ENCODE peak calls at places on chromosomes 12 and 14, in nine cellular contexts. One of them, this sample, is unnamed.

GRCh38 chr12:109625131-109625559 is 51.6 kb downstream of the MVK start:
- DNase-seq in dorsolateral prefrontal cortex: peak
- DNase-seq in activated CD4-positive, alpha-beta T cell treated with anti-CD3 and anti-CD28 coated beads, Interleukin-2, amount 50 U/mL, for 48 hours: no peak
- DNase-seq in cerebellum: peak
- DNase-seq in epithelial cell of esophagus: peak
- DNase-seq in AG10803: peak
- DNase-seq in iPS-NIHi11: no peak
- DNase-seq in right cardiac atrium: peak
- DNase-seq in mucosa of gallbladder: no peak
- DNase-seq in this sample: peak

GRCh38 chr12:45292486-45293195 is 76.7 kb downstream of the ANO6 start:
- DNase-seq in AG10803: no peak
- DNase-seq in dorsolateral prefrontal cortex: no peak
- DNase-seq in right cardiac atrium: no peak
- DNase-seq in activated CD4-positive, alpha-beta T cell treated with anti-CD3 and anti-CD28 coated beads, Interleukin-2, amount 50 U/mL, for 48 hours: no peak
- DNase-seq in mucosa of gallbladder: no peak
- DNase-seq in epithelial cell of esophagus: peak
- DNase-seq in cerebellum: no peak
- DNase-seq in iPS-NIHi11: no peak
- DNase-seq in this sample: no peak

GRCh38 chr12:77992760-77993159 is 162.1 kb downstream of the NAV3 start:
- DNase-seq in right cardiac atrium: no peak
- DNase-seq in iPS-NIHi11: no peak
- DNase-seq in mucosa of gallbladder: no peak
- DNase-seq in epithelial cell of esophagus: no peak
- DNase-seq in activated CD4-positive, alpha-beta T cell treated with anti-CD3 and anti-CD28 coated beads, Interleukin-2, amount 50 U/mL, for 48 hours: no peak
- DNase-seq in AG10803: no peak
- DNase-seq in dorsolateral prefrontal cortex: no peak
- DNase-seq in cerebellum: no peak
- DNase-seq in this sample: no peak

GRCh38 chr12:122051231-122051876 is 27.2 kb upstream of the MLXIP start:
- DNase-seq in right cardiac atrium: no peak
- DNase-seq in activated CD4-positive, alpha-beta T cell treated with anti-CD3 and anti-CD28 coated beads, Interleukin-2, amount 50 U/mL, for 48 hours: no peak
- DNase-seq in AG10803: peak
- DNase-seq in dorsolateral prefrontal cortex: no peak
- DNase-seq in mucosa of gallbladder: no peak
- DNase-seq in iPS-NIHi11: no peak
- DNase-seq in epithelial cell of esophagus: no peak
- DNase-seq in cerebellum: no peak
- DNase-seq in this sample: peak

GRCh38 chr12:91335724-91336123 is 153.1 kb upstream of the DCN start:
- DNase-seq in iPS-NIHi11: no peak
- DNase-seq in AG10803: peak
- DNase-seq in activated CD4-positive, alpha-beta T cell treated with anti-CD3 and anti-CD28 coated beads, Interleukin-2, amount 50 U/mL, for 48 hours: no peak
- DNase-seq in mucosa of gallbladder: no peak
- DNase-seq in epithelial cell of esophagus: no peak
- DNase-seq in cerebellum: no peak
- DNase-seq in dorsolateral prefrontal cortex: no peak
- DNase-seq in right cardiac atrium: no peak
- DNase-seq in this sample: peak

GRCh38 chr12:132030367-132031038 is 80.8 kb downstream of the EP400 start:
- DNase-seq in dorsolateral prefrontal cortex: peak
- DNase-seq in epithelial cell of esophagus: peak
- DNase-seq in AG10803: peak
- DNase-seq in activated CD4-positive, alpha-beta T cell treated with anti-CD3 and anti-CD28 coated beads, Interleukin-2, amount 50 U/mL, for 48 hours: no peak
- DNase-seq in iPS-NIHi11: no peak
- DNase-seq in right cardiac atrium: peak
- DNase-seq in mucosa of gallbladder: peak
- DNase-seq in cerebellum: peak
- DNase-seq in this sample: peak

GRCh38 chr12:87924149-87924548 is 105.1 kb downstream of the C12orf50 start:
- DNase-seq in epithelial cell of esophagus: no peak
- DNase-seq in dorsolateral prefrontal cortex: no peak
- DNase-seq in activated CD4-positive, alpha-beta T cell treated with anti-CD3 and anti-CD28 coated beads, Interleukin-2, amount 50 U/mL, for 48 hours: no peak
- DNase-seq in AG10803: no peak
- DNase-seq in cerebellum: no peak
- DNase-seq in iPS-NIHi11: no peak
- DNase-seq in mucosa of gallbladder: no peak
- DNase-seq in right cardiac atrium: no peak
- DNase-seq in this sample: no peak

GRCh38 chr14:101980700-101981099 is 16.3 kb downstream of the DYNC1H1 start:
- DNase-seq in activated CD4-positive, alpha-beta T cell treated with anti-CD3 and anti-CD28 coated beads, Interleukin-2, amount 50 U/mL, for 48 hours: peak
- DNase-seq in AG10803: peak
- DNase-seq in iPS-NIHi11: peak
- DNase-seq in right cardiac atrium: peak
- DNase-seq in mucosa of gallbladder: peak
- DNase-seq in cerebellum: peak
- DNase-seq in dorsolateral prefrontal cortex: peak
- DNase-seq in epithelial cell of esophagus: peak
- DNase-seq in this sample: peak

GRCh38 chr12:105229446-105229845 is 6.5 kb downstream of the APPL2 start:
- DNase-seq in right cardiac atrium: no peak
- DNase-seq in dorsolateral prefrontal cortex: no peak
- DNase-seq in cerebellum: no peak
- DNase-seq in epithelial cell of esophagus: peak
- DNase-seq in activated CD4-positive, alpha-beta T cell treated with anti-CD3 and anti-CD28 coated beads, Interleukin-2, amount 50 U/mL, for 48 hours: no peak
- DNase-seq in AG10803: no peak
- DNase-seq in mucosa of gallbladder: no peak
- DNase-seq in iPS-NIHi11: no peak
- DNase-seq in this sample: peak

GRCh38 chr12:96015672-96016071 is 19.5 kb upstream of the HAL start:
- DNase-seq in iPS-NIHi11: peak
- DNase-seq in cerebellum: no peak
- DNase-seq in mucosa of gallbladder: no peak
- DNase-seq in epithelial cell of esophagus: peak
- DNase-seq in right cardiac atrium: no peak
- DNase-seq in dorsolateral prefrontal cortex: no peak
- DNase-seq in AG10803: peak
- DNase-seq in activated CD4-positive, alpha-beta T cell treated with anti-CD3 and anti-CD28 coated beads, Interleukin-2, amount 50 U/mL, for 48 hours: no peak
- DNase-seq in this sample: no peak

GRCh38 chr12:19894803-19895202 is 455.5 kb downstream of the AEBP2 start:
- DNase-seq in mucosa of gallbladder: no peak
- DNase-seq in epithelial cell of esophagus: no peak
- DNase-seq in activated CD4-positive, alpha-beta T cell treated with anti-CD3 and anti-CD28 coated beads, Interleukin-2, amount 50 U/mL, for 48 hours: no peak
- DNase-seq in iPS-NIHi11: no peak
- DNase-seq in cerebellum: no peak
- DNase-seq in AG10803: no peak
- DNase-seq in right cardiac atrium: no peak
- DNase-seq in dorsolateral prefrontal cortex: no peak
- DNase-seq in this sample: peak

GRCh38 chr14:104510794-104511611 is 68.6 kb upstream of the C14orf180 start:
- DNase-seq in epithelial cell of esophagus: no peak
- DNase-seq in cerebellum: peak
- DNase-seq in iPS-NIHi11: no peak
- DNase-seq in dorsolateral prefrontal cortex: peak
- DNase-seq in AG10803: no peak
- DNase-seq in right cardiac atrium: peak
- DNase-seq in activated CD4-positive, alpha-beta T cell treated with anti-CD3 and anti-CD28 coated beads, Interleukin-2, amount 50 U/mL, for 48 hours: no peak
- DNase-seq in mucosa of gallbladder: peak
- DNase-seq in this sample: no peak

GRCh38 chr14:100147181-100147631 is 12.2 kb downstream of the DEGS2 start:
- DNase-seq in right cardiac atrium: no peak
- DNase-seq in epithelial cell of esophagus: no peak
- DNase-seq in activated CD4-positive, alpha-beta T cell treated with anti-CD3 and anti-CD28 coated beads, Interleukin-2, amount 50 U/mL, for 48 hours: peak
- DNase-seq in AG10803: no peak
- DNase-seq in mucosa of gallbladder: no peak
- DNase-seq in dorsolateral prefrontal cortex: no peak
- DNase-seq in cerebellum: peak
- DNase-seq in iPS-NIHi11: no peak
- DNase-seq in this sample: no peak

GRCh38 chr12:23813206-23813605 is 136.3 kb downstream of the SOX5 start:
- DNase-seq in iPS-NIHi11: no peak
- DNase-seq in right cardiac atrium: no peak
- DNase-seq in epithelial cell of esophagus: no peak
- DNase-seq in activated CD4-positive, alpha-beta T cell treated with anti-CD3 and anti-CD28 coated beads, Interleukin-2, amount 50 U/mL, for 48 hours: no peak
- DNase-seq in cerebellum: no peak
- DNase-seq in dorsolateral prefrontal cortex: no peak
- DNase-seq in AG10803: no peak
- DNase-seq in mucosa of gallbladder: no peak
- DNase-seq in this sample: no peak

GRCh38 chr14:65686761-65687160 is 274.2 kb downstream of the FUT8 start:
- DNase-seq in AG10803: no peak
- DNase-seq in dorsolateral prefrontal cortex: no peak
- DNase-seq in right cardiac atrium: no peak
- DNase-seq in epithelial cell of esophagus: peak
- DNase-seq in activated CD4-positive, alpha-beta T cell treated with anti-CD3 and anti-CD28 coated beads, Interleukin-2, amount 50 U/mL, for 48 hours: no peak
- DNase-seq in cerebellum: no peak
- DNase-seq in mucosa of gallbladder: no peak
- DNase-seq in iPS-NIHi11: peak
- DNase-seq in this sample: no peak

GRCh38 chr12:44307506-44308168 is 471.8 kb downstream of the TMEM117 start:
- DNase-seq in cerebellum: peak
- DNase-seq in right cardiac atrium: no peak
- DNase-seq in AG10803: no peak
- DNase-seq in activated CD4-positive, alpha-beta T cell treated with anti-CD3 and anti-CD28 coated beads, Interleukin-2, amount 50 U/mL, for 48 hours: no peak
- DNase-seq in epithelial cell of esophagus: no peak
- DNase-seq in dorsolateral prefrontal cortex: no peak
- DNase-seq in mucosa of gallbladder: no peak
- DNase-seq in iPS-NIHi11: no peak
- DNase-seq in this sample: no peak

GRCh38 chr12:69514111-69514510 is 43.9 kb downstream of the FRS2 start:
- DNase-seq in mucosa of gallbladder: no peak
- DNase-seq in dorsolateral prefrontal cortex: no peak
- DNase-seq in cerebellum: no peak
- DNase-seq in iPS-NIHi11: no peak
- DNase-seq in AG10803: no peak
- DNase-seq in epithelial cell of esophagus: no peak
- DNase-seq in activated CD4-positive, alpha-beta T cell treated with anti-CD3 and anti-CD28 coated beads, Interleukin-2, amount 50 U/mL, for 48 hours: no peak
- DNase-seq in right cardiac atrium: no peak
- DNase-seq in this sample: no peak

GRCh38 chr12:47052274-47052673 is 27.1 kb upstream of the PCED1B start:
- DNase-seq in dorsolateral prefrontal cortex: no peak
- DNase-seq in iPS-NIHi11: no peak
- DNase-seq in mucosa of gallbladder: no peak
- DNase-seq in cerebellum: no peak
- DNase-seq in right cardiac atrium: no peak
- DNase-seq in AG10803: no peak
- DNase-seq in epithelial cell of esophagus: no peak
- DNase-seq in activated CD4-positive, alpha-beta T cell treated with anti-CD3 and anti-CD28 coated beads, Interleukin-2, amount 50 U/mL, for 48 hours: no peak
- DNase-seq in this sample: no peak

GRCh38 chr12:25276199-25276937 is 25.6 kb upstream of the KRAS start:
- DNase-seq in right cardiac atrium: peak
- DNase-seq in activated CD4-positive, alpha-beta T cell treated with anti-CD3 and anti-CD28 coated beads, Interleukin-2, amount 50 U/mL, for 48 hours: peak
- DNase-seq in iPS-NIHi11: peak
- DNase-seq in epithelial cell of esophagus: peak
- DNase-seq in AG10803: peak
- DNase-seq in cerebellum: no peak
- DNase-seq in mucosa of gallbladder: peak
- DNase-seq in dorsolateral prefrontal cortex: no peak
- DNase-seq in this sample: peak

GRCh38 chr14:65769151-65769550 is 356.6 kb downstream of the FUT8 start:
- DNase-seq in cerebellum: peak
- DNase-seq in activated CD4-positive, alpha-beta T cell treated with anti-CD3 and anti-CD28 coated beads, Interleukin-2, amount 50 U/mL, for 48 hours: no peak
- DNase-seq in epithelial cell of esophagus: no peak
- DNase-seq in right cardiac atrium: no peak
- DNase-seq in dorsolateral prefrontal cortex: no peak
- DNase-seq in iPS-NIHi11: no peak
- DNase-seq in AG10803: no peak
- DNase-seq in mucosa of gallbladder: no peak
- DNase-seq in this sample: peak

GRCh38 chr12:109912790-109913189 is 12.7 kb downstream of the TCHP start:
- DNase-seq in cerebellum: no peak
- DNase-seq in mucosa of gallbladder: no peak
- DNase-seq in AG10803: no peak
- DNase-seq in iPS-NIHi11: no peak
- DNase-seq in epithelial cell of esophagus: no peak
- DNase-seq in activated CD4-positive, alpha-beta T cell treated with anti-CD3 and anti-CD28 coated beads, Interleukin-2, amount 50 U/mL, for 48 hours: no peak
- DNase-seq in right cardiac atrium: no peak
- DNase-seq in dorsolateral prefrontal cortex: no peak
- DNase-seq in this sample: no peak

GRCh38 chr12:117646595-117646994 is 285.2 kb upstream of the NOS1 start:
- DNase-seq in iPS-NIHi11: no peak
- DNase-seq in cerebellum: no peak
- DNase-seq in AG10803: no peak
- DNase-seq in activated CD4-positive, alpha-beta T cell treated with anti-CD3 and anti-CD28 coated beads, Interleukin-2, amount 50 U/mL, for 48 hours: no peak
- DNase-seq in epithelial cell of esophagus: no peak
- DNase-seq in dorsolateral prefrontal cortex: no peak
- DNase-seq in mucosa of gallbladder: no peak
- DNase-seq in right cardiac atrium: no peak
- DNase-seq in this sample: no peak

GRCh38 chr12:124466200-124467128 is 100.9 kb downstream of the NCOR2 start:
- DNase-seq in activated CD4-positive, alpha-beta T cell treated with anti-CD3 and anti-CD28 coated beads, Interleukin-2, amount 50 U/mL, for 48 hours: peak
- DNase-seq in iPS-NIHi11: no peak
- DNase-seq in right cardiac atrium: peak
- DNase-seq in AG10803: no peak
- DNase-seq in mucosa of gallbladder: no peak
- DNase-seq in cerebellum: no peak
- DNase-seq in dorsolateral prefrontal cortex: no peak
- DNase-seq in epithelial cell of esophagus: no peak
- DNase-seq in this sample: peak

This sample was measured in amniotic epithelial cell.